ENCODE peak calls at places on chromosome 22, in five cellular contexts. N is choroid plexus epithelial cell, B is RWPE1, Q is A549, R is progenitor cell of endocrine pancreas. V is an unnamed sample.

GRCh38 chr22:50673231-50674126 is 856 bp downstream of the SHANK3 start:
- DNase-seq in N (no peak), B (no peak), Q (no peak), R (no peak), V (no peak)

GRCh38 chr22:38203855-38204497 is 2.2 kb downstream of the MAFF start:
- DNase-seq in N (no peak), B (no peak), Q (no peak), R (no peak), V (no peak)

GRCh38 chr22:19012308-19012990 is 76.4 kb upstream of the PRODH start:
- DNase-seq in N (no peak), B (no peak), Q (no peak), R (no peak), V (no peak)

GRCh38 chr22:23226497-23226850 is 46.2 kb downstream of the BCR start:
- DNase-seq in N (peak; percentile 28), B (no peak), Q (no peak), R (no peak), V (no peak)

GRCh38 chr22:50585781-50586180 is 3.1 kb upstream of the CHKB start:
- DNase-seq in N (no peak), B (no peak), Q (no peak), R (no peak), V (no peak)

GRCh38 chr22:25564320-25564978 is at the start of gene GRK3:
- DNase-seq in N (peak; percentile 9), B (peak; percentile 17), Q (peak; percentile 59), R (peak; percentile 68), V (peak; percentile 77)

GRCh38 chr22:38415561-38416321 is 39.3 kb downstream of the KCNJ4 start:
- DNase-seq in N (peak; percentile 16), B (no peak), Q (no peak), R (no peak), V (no peak)

GRCh38 chr22:30246962-30247376 is 410 bp upstream of the LIF start:
- DNase-seq in N (no peak), B (no peak), Q (no peak), R (no peak), V (peak; percentile 62)

GRCh38 chr22:42368379-42369249 is 63.6 kb downstream of the NFAM1 start:
- DNase-seq in N (no peak), B (no peak), Q (no peak), R (peak; percentile 29), V (peak; percentile 16)

GRCh38 chr22:30253205-30253852 is 6.8 kb upstream of the LIF start:
- DNase-seq in N (no peak), B (no peak), Q (peak; percentile 93), R (no peak), V (peak; percentile 95)

GRCh38 chr22:22935546-22936157 is 48.0 kb downstream of the IGLL5 start:
- DNase-seq in N (no peak), B (no peak), Q (no peak), R (no peak), V (no peak)

GRCh38 chr22:38162881-38163843 is 18.5 kb downstream of the PLA2G6 start:
- DNase-seq in N (no peak), B (no peak), Q (no peak), R (no peak), V (no peak)

GRCh38 chr22:32720924-32721323 is 80.6 kb upstream of the TIMP3 start:
- DNase-seq in N (peak; percentile 81), B (no peak), Q (no peak), R (no peak), V (no peak)

GRCh38 chr22:41532908-41533825 is 11.1 kb downstream of the POLR3H start:
- DNase-seq in N (peak; percentile 71), B (no peak), Q (peak; percentile 54), R (peak; percentile 60), V (peak; percentile 79)

GRCh38 chr22:45867118-45867905 is 109.7 kb downstream of the WNT7B start:
- DNase-seq in N (peak; percentile 30), B (no peak), Q (no peak), R (no peak), V (no peak)

DNA sequence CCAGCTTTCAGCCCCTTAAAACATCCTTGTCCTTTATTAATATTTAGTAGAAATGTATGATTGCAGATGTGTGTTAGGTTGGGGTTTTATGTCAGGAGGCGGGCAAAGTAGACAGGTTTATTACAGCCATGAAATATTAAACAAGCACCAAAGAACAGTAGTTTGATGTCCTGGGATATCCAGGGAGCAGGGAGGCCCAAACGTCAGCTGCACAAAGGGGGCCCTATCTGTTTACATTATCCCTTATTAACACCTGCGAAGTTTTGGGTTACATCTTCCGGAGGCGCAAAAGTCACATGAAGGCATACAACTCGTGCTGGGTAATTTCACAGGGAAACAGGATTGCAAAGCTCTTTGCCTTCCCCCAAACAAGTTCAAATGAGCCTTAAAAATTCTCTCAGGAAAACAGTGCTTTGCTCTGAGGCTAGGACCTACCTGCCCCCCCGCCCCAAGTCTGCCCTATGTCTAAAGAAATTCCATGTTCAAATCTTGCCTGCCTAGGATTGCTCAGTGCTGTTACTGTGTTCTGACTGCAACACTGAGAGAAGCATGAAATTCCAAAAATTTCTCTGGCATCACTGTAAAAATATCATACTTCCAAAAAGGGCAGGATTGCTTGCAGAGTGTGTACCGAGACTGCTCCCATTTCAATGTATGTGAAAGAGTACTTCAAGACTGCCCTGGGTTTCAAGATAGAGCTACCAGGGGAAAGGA is 8.9 kb downstream of the MN1 start:
- DNase-seq in N (no peak), B (no peak), Q (no peak), R (no peak), V (no peak)
- TF ChIP-seq CTCF in N (no peak), B (no peak), Q (no peak), R (no peak), V (no peak)

DNA sequence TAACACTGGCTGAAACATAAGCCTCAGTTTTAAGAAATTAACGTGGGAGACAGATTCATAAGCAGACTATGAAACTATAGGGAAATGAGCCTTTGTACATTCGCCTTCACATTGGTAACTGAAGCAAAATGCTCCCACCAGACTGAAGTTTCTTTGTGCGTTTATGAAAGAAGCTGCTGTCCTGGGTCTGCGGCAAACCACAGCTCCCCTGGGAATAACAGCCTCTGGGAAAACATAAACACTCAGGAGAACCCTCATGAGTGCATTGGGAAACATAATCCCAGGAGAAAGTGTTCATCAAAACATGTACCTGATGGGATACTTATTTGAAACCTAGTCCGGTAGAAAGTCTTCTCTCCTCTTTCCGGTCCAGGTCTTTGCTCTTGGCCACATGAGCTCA is 193.1 kb upstream of the LARGE1 start:
- DNase-seq in N (no peak), B (no peak), Q (no peak), R (no peak), V (no peak)
- TF ChIP-seq CTCF in N (no peak), B (no peak), Q (no peak), R (no peak), V (no peak)

GRCh38 chr22:43443072-43443471 is 31.3 kb downstream of the MPPED1 start:
- DNase-seq in N (no peak), B (no peak), Q (no peak), R (no peak), V (no peak)

GRCh38 chr22:43446881-43447280 is 35.1 kb downstream of the MPPED1 start:
- DNase-seq in N (no peak), B (peak; percentile 9), Q (peak; percentile 9), R (no peak), V (peak; percentile 24)

GRCh38 chr22:43448048-43448447 is 36.2 kb downstream of the MPPED1 start:
- DNase-seq in N (no peak), B (no peak), Q (no peak), R (no peak), V (no peak)

GRCh38 chr22:43449205-43449830 is 37.5 kb downstream of the MPPED1 start:
- DNase-seq in N (no peak), B (peak; percentile 51), Q (no peak), R (no peak), V (no peak)

DNA sequence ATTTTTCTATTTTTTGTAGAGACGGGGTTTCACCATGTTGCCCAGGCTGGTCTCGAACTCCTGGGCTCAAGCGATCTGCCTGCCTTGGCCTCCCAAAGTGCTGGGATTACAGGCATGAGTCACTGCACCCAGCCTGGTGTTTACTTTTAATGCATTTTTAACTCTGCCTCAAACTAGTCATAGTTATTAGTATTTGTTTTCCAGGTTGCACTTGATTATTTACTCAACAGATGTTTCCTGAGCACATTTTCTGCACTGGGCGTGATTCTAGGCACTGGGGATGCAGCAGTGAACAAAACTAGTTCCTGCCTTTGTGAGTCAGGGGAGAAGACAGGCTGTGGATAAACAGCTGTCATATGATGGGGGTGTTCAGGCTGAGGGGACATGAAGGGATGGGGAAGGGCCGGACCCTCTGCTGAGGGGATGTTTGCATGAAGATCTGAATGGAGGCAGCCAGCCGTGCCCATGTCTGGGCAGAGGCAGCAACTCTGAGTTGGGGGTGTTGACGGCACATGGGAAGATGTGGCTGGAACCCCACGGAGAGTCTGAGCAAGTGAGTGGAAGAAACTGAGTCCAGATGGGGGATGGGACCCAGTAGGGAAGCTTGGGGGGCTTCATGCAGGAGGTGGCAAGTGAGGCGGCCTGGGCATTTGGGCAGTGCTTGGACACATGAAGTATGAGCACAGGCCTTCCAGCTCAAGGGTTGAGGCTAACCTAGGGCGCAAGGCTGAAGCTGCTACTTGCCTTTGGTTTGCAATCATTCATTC is 34.4 kb downstream of the MPPED1 start:
- DNase-seq in N (no peak), B (no peak), Q (peak; percentile 40), R (no peak), V (no peak)
- TF ChIP-seq CTCF in N (no peak), B (no peak), Q (no peak), R (no peak), V (no peak)

DNA sequence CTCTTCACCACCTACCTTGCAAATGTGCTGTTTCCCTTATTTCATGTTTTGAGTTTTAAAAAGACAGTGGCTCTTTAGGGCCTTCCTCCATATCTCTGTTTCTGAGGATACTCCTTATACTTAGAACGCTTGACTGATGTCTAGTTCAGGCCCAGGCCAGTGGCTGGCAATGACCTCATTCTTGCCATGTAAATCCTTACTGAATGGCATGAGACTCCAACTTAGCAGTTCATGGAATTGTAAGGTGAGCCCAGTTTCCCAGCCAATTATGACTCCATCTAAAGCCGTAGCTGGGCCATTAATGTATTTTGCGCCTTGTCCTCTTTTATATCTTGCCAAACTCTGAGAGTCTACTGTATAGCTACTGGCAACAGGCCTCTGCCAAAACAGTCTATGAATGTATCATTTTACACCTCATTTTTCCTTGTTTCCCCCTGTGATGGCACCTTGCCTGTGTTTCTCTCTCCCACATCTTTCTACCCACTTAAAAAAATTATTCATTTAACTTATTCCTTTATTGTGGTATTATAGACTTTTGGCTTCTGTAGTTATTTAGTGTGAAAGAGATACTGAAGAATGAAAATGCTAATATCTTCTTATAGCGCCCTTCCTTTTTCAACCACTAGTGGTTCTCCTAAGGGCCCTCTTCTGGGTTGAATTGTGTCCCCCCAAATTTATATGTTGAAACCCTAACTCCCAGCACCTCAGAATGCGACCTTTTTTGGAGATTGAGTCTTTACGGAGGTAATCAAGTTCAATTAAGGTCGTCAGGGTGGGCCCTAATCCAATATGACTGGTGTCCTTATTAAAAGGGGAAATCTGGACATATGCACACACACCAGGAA is 67.4 kb downstream of the ZNRF3 start:
- DNase-seq in N (no peak), B (no peak), Q (no peak), R (no peak), V (no peak)
- TF ChIP-seq CTCF in N (peak; percentile 3), B (no peak), Q (no peak), R (no peak), V (no peak)

V was measured in Calu3.